ENCODE peak calls at places on chromosomes 4 and X, in six cellular contexts. S is fibroblast of the aortic adventitia, B is HFF-Myc, O is cardiac fibroblast, H is endothelial cell of umbilical vein, I is lower lobe of right lung. Y is an unnamed sample.

GRCh38 chrX:133568109-133568508 is 152.8 kb upstream of the GPC4 start:
- DNase-seq in H (no peak), I (no peak), O (no peak), B (no peak), S (no peak), Y (no peak)

GRCh38 chrX:15524417-15524816 is 23.8 kb downstream of the BMX start:
- DNase-seq in I (no peak), H (peak), O (peak), S (peak), B (no peak), Y (no peak)

GRCh38 chr4:123346330-123346940 is 50.2 kb upstream of the SPRY1 start:
- DNase-seq in B (no peak), O (no peak), S (no peak), H (no peak), I (no peak), Y (no peak)

GRCh38 chr4:73589887-73590801 is 30.1 kb downstream of the RASSF6 start:
- DNase-seq in O (no peak), S (peak), H (no peak), I (no peak), B (no peak), Y (no peak)

GRCh38 chr4:10160280-10160856 is 43.8 kb upstream of the WDR1 start:
- DNase-seq in S (peak), B (no peak), I (no peak), O (peak), H (peak), Y (no peak)

GRCh38 chrX:66622209-66622608 is 16.7 kb downstream of the EDA2R start:
- DNase-seq in O (peak), S (no peak), B (no peak), I (no peak), H (no peak), Y (no peak)

GRCh38 chr4:64200001-64200555 is 209.2 kb downstream of the TECRL start:
- DNase-seq in O (no peak), S (no peak), B (no peak), I (no peak), H (no peak), Y (no peak)

GRCh38 chr4:188819243-188819642 is 680.0 kb downstream of the TRIML1 start:
- DNase-seq in S (no peak), I (no peak), H (no peak), B (no peak), O (peak), Y (no peak)

GRCh38 chr4:19831644-19832285 is 419.9 kb upstream of the SLIT2 start:
- DNase-seq in O (peak), I (no peak), B (no peak), S (peak), H (no peak), Y (no peak)

GRCh38 chrX:130385520-130385919 is at the start of gene GPR119:
- DNase-seq in H (no peak), I (no peak), O (no peak), S (no peak), B (no peak), Y (no peak)

GRCh38 chr4:150072906-150073714 is 5.1 kb upstream of the DCLK2 start:
- DNase-seq in B (no peak), H (peak), I (no peak), O (peak), S (peak), Y (no peak)

GRCh38 chr4:80990851-80991250 is 39.7 kb upstream of the BMP3 start:
- DNase-seq in S (no peak), O (no peak), H (no peak), B (no peak), I (no peak), Y (no peak)

GRCh38 chr4:142345909-142346308 is 500.2 kb downstream of the INPP4B start:
- DNase-seq in I (no peak), S (no peak), B (no peak), O (no peak), H (no peak), Y (no peak)

GRCh38 chr4:7817877-7818675 is 121.6 kb downstream of the AFAP1 start:
- DNase-seq in O (no peak), H (no peak), I (no peak), S (peak), B (no peak), Y (peak)

GRCh38 chrX:39012561-39013209 is 211.4 kb downstream of the MID1IP1 start:
- DNase-seq in H (no peak), S (peak), B (no peak), I (no peak), O (peak), Y (no peak)

GRCh38 chr4:184074989-184075388 is 142.7 kb downstream of the ENPP6 start:
- DNase-seq in S (no peak), H (no peak), I (no peak), O (no peak), B (no peak), Y (no peak)

GRCh38 chr4:138869631-138870030 is 145.9 kb upstream of the NOCT start:
- DNase-seq in B (no peak), S (no peak), H (no peak), O (no peak), I (no peak), Y (no peak)

GRCh38 chrX:11472381-11472780 is 179.2 kb downstream of the AMELX start:
- DNase-seq in O (peak), S (no peak), I (no peak), B (no peak), H (no peak), Y (no peak)

GRCh38 chr4:127479031-127479622 is 153.6 kb upstream of the INTU start:
- DNase-seq in O (peak), B (peak), I (no peak), H (peak), S (peak), Y (no peak)

GRCh38 chrX:19715711-19716638 is 171.4 kb downstream of the SH3KBP1 start:
- DNase-seq in H (no peak), B (no peak), O (no peak), I (no peak), S (no peak), Y (no peak)

GRCh38 chrX:10121787-10122186 is 35.0 kb upstream of the CLCN4 start:
- DNase-seq in S (no peak), B (no peak), O (peak), I (no peak), H (no peak), Y (no peak)

GRCh38 chrX:56738670-56739069 is 9.6 kb downstream of the NBDY start:
- DNase-seq in S (no peak), I (no peak), B (no peak), O (no peak), H (no peak), Y (no peak)

GRCh38 chrX:56733459-56734046 is 4.5 kb downstream of the NBDY start:
- DNase-seq in S (peak), O (peak), H (peak), I (no peak), B (no peak), Y (peak)

DNA sequence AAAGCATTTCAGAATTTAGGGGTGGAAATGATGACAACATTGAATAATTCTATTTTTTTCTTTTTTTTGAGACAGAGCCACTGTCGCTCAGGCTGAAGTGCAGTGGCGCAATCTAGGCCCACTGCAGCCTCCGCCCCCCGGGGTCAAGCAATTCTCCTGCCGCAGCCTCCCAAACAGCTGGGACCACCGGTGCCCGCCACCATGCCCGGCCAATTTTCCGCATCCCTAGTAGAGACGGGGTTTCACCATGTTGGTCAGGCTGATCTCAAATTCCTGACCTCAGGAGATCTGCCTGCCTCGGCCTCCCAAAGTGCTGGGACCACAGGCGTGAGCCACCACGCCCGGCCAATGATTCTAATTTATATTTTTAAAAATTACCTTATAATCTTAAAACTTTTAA is 7.2 kb downstream of the NBDY start:
- DNase-seq in B (no peak), I (no peak), O (no peak), S (no peak), H (no peak), Y (no peak)
- H3K4me3 ChIP-seq in B (no peak), I (no peak), O (no peak), S (no peak), H (no peak), Y (no peak)

GRCh38 chr4:4694812-4695211 is 153.0 kb upstream of the STX18 start:
- DNase-seq in B (no peak), H (no peak), O (no peak), S (no peak), I (no peak), Y (no peak)

GRCh38 chr4:4693755-4694295 is 152.0 kb upstream of the STX18 start:
- DNase-seq in S (no peak), I (no peak), B (no peak), H (no peak), O (no peak), Y (no peak)

GRCh38 chr4:4695497-4695896 is 153.6 kb upstream of the STX18 start:
- DNase-seq in I (no peak), O (no peak), S (no peak), H (no peak), B (no peak), Y (no peak)

GRCh38 chr4:4693258-4693657 is 151.4 kb upstream of the STX18 start:
- DNase-seq in B (no peak), O (peak), H (no peak), I (no peak), S (no peak), Y (no peak)

DNA sequence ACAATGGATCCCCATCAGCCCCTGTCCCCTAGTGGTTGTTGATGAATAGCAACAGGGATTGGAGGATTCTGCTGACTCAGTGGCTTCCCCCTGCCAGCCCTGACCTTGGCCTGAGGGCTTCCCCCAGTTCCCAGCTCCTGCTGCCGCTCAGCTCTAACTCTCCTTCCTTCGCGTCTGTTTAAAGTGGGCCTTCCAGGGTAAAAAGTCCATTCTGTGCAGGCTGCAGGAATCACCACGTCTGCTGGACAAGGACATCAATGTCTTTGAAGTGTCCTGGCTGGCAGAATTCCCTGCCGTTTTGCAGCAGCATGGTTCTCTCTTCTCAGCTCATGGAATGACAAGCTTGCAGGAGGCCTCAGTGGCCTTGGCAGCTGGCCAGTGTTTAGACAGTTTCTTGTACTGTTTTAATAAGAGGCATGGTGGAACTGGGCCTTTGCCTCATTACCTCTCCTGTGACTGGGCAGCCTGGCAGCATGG is 152.5 kb upstream of the STX18 start:
- DNase-seq in H (no peak), I (no peak), O (no peak), S (no peak), B (no peak), Y (peak)
- TF ChIP-seq CTCF in H (peak), I (no peak), O (peak), S (peak), B (peak), Y (no peak)

GRCh38 chr4:145101091-145101490 is 3.0 kb downstream of the ABCE1 start:
- DNase-seq in S (peak), O (no peak), I (no peak), B (no peak), H (no peak), Y (no peak)
- H3K4me3 ChIP-seq in S (no peak), O (no peak), I (no peak), B (peak), H (no peak), Y (no peak)

DNA sequence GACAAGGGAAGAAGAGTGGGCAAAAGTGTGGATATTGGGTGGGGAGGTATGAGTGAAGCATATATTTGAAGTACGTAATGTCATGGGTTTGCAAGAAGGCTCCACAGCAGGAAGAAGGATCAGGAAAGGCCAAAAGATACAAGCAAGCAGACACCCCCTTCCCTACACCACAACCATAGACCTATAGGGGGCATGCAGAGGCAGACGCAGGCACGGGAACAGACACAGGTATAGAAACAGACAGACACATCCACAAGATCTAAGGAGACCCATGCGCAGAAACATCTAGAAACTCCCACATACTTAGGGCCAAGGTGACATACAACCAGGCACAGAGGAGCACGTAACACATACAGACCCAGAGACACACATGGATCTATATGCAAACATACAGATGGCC is 14.3 kb downstream of the FGD1 start:
- DNase-seq in I (no peak), S (no peak), B (no peak), H (no peak), O (no peak), Y (no peak)
- TF ChIP-seq CTCF in I (no peak), S (peak), B (no peak), H (peak), O (no peak), Y (no peak)

GRCh38 chr4:169791064-169791463 is 33.3 kb upstream of the HPF1 start:
- DNase-seq in I (no peak), B (no peak), S (no peak), O (peak), H (no peak), Y (no peak)

GRCh38 chr4:169795585-169795984 is 37.8 kb upstream of the HPF1 start:
- DNase-seq in S (peak), O (peak), B (no peak), I (no peak), H (no peak), Y (no peak)

DNA sequence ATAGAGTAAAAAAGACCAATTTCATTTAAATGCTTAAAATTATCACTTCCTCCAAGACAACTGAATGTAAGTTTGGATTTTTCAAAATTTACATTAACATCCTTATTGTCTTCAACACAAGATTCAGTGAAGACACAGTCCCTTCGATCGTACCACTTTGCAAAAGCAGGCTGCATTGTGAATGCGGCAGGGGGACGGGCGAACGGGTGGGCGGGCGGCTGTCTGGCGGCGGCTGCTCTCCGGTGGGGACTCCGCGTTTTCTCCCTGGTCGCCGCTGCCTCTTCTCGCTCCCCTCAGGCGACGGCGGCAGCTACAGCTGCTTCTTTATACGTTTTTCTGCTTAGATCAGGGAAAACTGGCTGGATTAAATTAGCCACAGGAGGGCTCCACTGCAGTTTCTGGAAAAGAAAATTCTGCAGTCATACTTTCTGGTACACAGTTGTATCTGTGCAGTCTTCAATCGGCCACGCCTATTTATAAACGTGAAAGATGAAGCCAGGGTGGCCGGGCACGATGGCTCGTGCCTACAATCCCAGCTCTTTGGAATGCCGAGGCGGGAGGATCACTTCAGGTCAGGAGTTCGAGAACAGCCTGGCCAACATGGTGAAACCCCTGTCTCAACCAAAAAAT is 33.9 kb upstream of the HPF1 start:
- DNase-seq in S (peak), B (peak), H (peak), I (no peak), O (peak), Y (peak)
- H3K4me3 ChIP-seq in S (peak), B (peak), H (no peak), I (peak), O (peak), Y (peak)

GRCh38 chr4:154743683-154744340 is at the start of gene LRAT:
- DNase-seq in S (no peak), O (no peak), B (no peak), I (peak), H (no peak), Y (no peak)

GRCh38 chr4:154741131-154741530 is 2.7 kb upstream of the LRAT start:
- DNase-seq in O (no peak), H (no peak), B (no peak), I (no peak), S (no peak), Y (no peak)

GRCh38 chr4:154740462-154740861 is 3.3 kb upstream of the LRAT start:
- DNase-seq in O (no peak), B (no peak), I (no peak), H (no peak), S (no peak), Y (no peak)

GRCh38 chr4:154741877-154742851 is 1.6 kb upstream of the LRAT start:
- DNase-seq in B (no peak), O (peak), I (no peak), S (peak), H (no peak), Y (no peak)

DNA sequence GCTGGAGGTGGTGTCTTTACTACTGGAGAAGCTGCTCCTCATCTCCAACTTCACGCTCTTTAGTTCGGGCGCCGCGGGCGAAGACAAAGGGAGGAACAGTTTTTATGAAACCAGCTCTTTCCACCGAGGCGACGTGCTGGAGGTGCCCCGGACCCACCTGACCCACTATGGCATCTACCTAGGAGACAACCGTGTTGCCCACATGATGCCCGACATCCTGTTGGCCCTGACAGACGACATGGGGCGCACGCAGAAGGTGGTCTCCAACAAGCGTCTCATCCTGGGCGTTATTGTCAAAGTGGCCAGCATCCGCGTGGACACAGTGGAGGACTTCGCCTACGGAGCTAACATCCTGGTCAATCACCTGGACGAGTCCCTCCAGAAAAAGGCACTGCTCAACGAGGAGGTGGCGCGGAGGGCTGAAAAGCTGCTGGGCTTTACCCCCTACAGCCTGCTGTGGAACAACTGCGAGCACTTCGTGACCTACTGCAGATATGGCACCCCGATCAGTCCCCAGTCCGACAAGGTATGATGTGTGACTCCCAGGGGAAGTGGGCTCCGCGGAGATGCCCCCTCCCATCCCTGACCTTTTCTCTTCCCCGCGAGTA is 645 bp downstream of the LRAT start:
- DNase-seq in H (no peak), O (no peak), S (no peak), B (no peak), I (no peak), Y (no peak)
- TF ChIP-seq CTCF in H (no peak), O (no peak), S (no peak), B (no peak), I (no peak), Y (no peak)

GRCh38 chrX:31708116-31708515 is 636.3 kb upstream of the FTHL17 start:
- DNase-seq in H (no peak), O (peak), S (no peak), I (no peak), B (no peak), Y (no peak)
- H3K4me3 ChIP-seq in H (no peak), O (no peak), S (no peak), I (no peak), B (no peak), Y (no peak)

GRCh38 chr4:119040261-119040660 is 95.4 kb upstream of the MYOZ2 start:
- DNase-seq in O (no peak), B (no peak), H (no peak), S (no peak), I (no peak), Y (no peak)

GRCh38 chr4:119039779-119040178 is 95.9 kb upstream of the MYOZ2 start:
- DNase-seq in B (no peak), S (no peak), H (no peak), O (no peak), I (no peak), Y (no peak)

GRCh38 chr4:119039160-119039559 is 96.5 kb upstream of the MYOZ2 start:
- DNase-seq in S (no peak), I (no peak), H (no peak), O (no peak), B (no peak), Y (no peak)

GRCh38 chr4:119041951-119042560 is 93.6 kb upstream of the MYOZ2 start:
- DNase-seq in O (peak), H (peak), I (no peak), B (peak), S (peak), Y (peak)

DNA sequence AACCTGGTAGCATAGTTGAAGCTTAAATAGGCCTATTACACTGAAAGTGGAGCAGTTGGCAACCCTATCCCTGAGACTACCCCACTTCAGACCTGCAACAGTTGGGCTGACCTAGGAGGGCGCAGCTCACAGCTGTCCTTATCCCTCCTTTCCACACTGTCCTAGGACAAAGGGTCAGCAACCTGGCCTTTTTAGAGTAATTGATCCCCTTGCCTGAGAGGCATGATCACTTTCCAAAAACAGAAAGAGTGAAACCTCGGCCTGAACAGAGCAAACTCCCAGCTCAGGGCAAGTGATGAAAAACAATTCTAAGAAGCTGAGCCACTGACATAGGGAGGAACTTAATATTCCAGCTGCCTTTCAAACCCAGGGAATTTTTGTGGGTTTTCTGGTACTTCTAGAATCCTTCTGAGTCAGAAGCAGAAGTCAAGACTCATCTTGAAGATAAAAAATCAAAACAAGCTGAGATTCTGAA is 94.9 kb upstream of the MYOZ2 start:
- DNase-seq in B (peak), I (no peak), S (peak), O (peak), H (no peak), Y (no peak)
- TF ChIP-seq CTCF in B (no peak), I (no peak), S (no peak), O (no peak), H (no peak), Y (no peak)